ENCODE peak calls at places on chromosomes 2 and 18, in four cellular contexts. V is left ventricle myocardium inferior, D is endodermal cell, Z is heart left ventricle. F is an unnamed sample. For H3K4me1, H3K9me3 and H3K36me3, the result is how much of the 10 kb centered on the place peaks cover.

GRCh38 chr2:29259221-29259620 is 144.0 kb downstream of the CLIP4 start:
- DNase-seq in V (no peak), D (no peak), Z (no peak), F (no peak)

GRCh38 chr2:128178650-128179460 is 87.9 kb downstream of the UGGT1 start:
- DNase-seq in V (peak), D (peak), Z (peak), F (no peak)

GRCh38 chr2:69644506-69644979 is 1.0 kb upstream of the AAK1 start:
- DNase-seq in V (no peak), D (no peak), Z (no peak), F (no peak)

GRCh38 chr2:224056889-224057288 is 17.8 kb upstream of the SERPINE2 start:
- DNase-seq in V (no peak), D (no peak), Z (no peak), F (no peak)

GRCh38 chr2:220756653-220757052 is 815.5 kb downstream of the EPHA4 start:
- DNase-seq in V (no peak), D (no peak), Z (no peak), F (no peak)

GRCh38 chr2:166197446-166197845 is 69.6 kb upstream of the SCN1A start:
- DNase-seq in V (no peak), D (no peak), Z (no peak), F (no peak)

GRCh38 chr18:55996726-55997125 is 408.7 kb upstream of the TCF4 start:
- DNase-seq in V (no peak), D (no peak), Z (no peak), F (no peak)

GRCh38 chr2:23349508-23349907 is 35.5 kb upstream of the KLHL29 start:
- DNase-seq in V (no peak), D (no peak), Z (no peak), F (no peak)

GRCh38 chr2:43430489-43430888 is 165.3 kb downstream of the THADA start:
- DNase-seq in V (no peak), D (no peak), Z (no peak), F (no peak)

GRCh38 chr2:208146006-208146405 is at the start of gene CRYGB:
- DNase-seq in V (no peak), D (peak), Z (no peak), F (no peak)

GRCh38 chr18:55650363-55650870 is 62.4 kb upstream of the TCF4 start:
- DNase-seq in V (no peak), D (no peak), Z (no peak), F (no peak)

GRCh38 chr18:48319796-48320638 is 89.2 kb downstream of the ZBTB7C start:
- DNase-seq in V (no peak), D (peak), Z (no peak), F (no peak)

GRCh38 chr2:120244656-120245519 is 7.8 kb upstream of the RALB start:
- DNase-seq in V (no peak), D (peak), Z (no peak), F (no peak)

GRCh38 chr18:6054443-6054842 is 159.1 kb upstream of the TMEM200C start:
- DNase-seq in V (no peak), D (no peak), Z (no peak), F (no peak)

GRCh38 chr2:191497822-191498221 is 180.1 kb upstream of the NABP1 start:
- DNase-seq in V (no peak), D (no peak), Z (no peak), F (no peak)

GRCh38 chr18:49617846-49618245 is 56.0 kb downstream of the LIPG start:
- DNase-seq in V (no peak), D (peak), Z (no peak), F (no peak)

GRCh38 chr18:44781890-44782289 is 101.2 kb downstream of the SETBP1 start:
- DNase-seq in V (no peak), D (no peak), Z (no peak), F (no peak)

GRCh38 chr18:42719221-42719620 is 396.3 kb downstream of the RIT2 start:
- DNase-seq in V (no peak), D (no peak), Z (no peak), F (no peak)

GRCh38 chr18:8389391-8390340 is 219.6 kb upstream of the RAB12 start:
- DNase-seq in V (peak), D (peak), Z (peak), F (no peak)

GRCh38 chr2:149601141-149601796 is 13.7 kb upstream of the MMADHC start:
- DNase-seq in V (no peak), D (no peak), Z (no peak), F (no peak)

GRCh38 chr2:47735470-47735869 is 47.5 kb upstream of the MSH6 start:
- DNase-seq in V (no peak), D (no peak), Z (no peak), F (no peak)

GRCh38 chr2:200321780-200322534 is 15.5 kb downstream of the SPATS2L start:
- DNase-seq in V (no peak), D (no peak), Z (no peak), F (no peak)

DNA sequence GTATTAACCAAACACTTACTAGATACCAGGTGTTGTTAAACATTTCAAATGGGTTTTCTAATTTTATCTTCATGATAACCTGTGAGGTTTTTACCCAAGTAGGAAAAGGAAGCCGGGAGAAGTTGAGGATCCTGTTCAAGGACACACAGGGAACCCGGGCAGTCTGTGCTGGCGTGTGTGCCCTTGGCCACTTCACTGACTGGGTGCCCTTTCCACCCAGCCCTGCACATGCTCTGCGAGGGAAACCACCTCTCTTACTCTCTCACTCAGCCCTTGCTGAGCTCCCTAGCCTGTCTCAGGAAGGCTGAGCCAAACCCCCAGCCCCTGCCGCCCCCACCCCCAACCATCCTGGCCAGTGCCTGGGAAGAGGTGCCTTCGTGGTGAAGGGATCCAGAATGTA is 51.8 kb downstream of the TEX44 start:
- DNase-seq in V (peak), D (no peak), Z (no peak), F (no peak)
- H3K4me1 ChIP-seq in V (half or more), D (under half), Z (under half), F (under half)

DNA sequence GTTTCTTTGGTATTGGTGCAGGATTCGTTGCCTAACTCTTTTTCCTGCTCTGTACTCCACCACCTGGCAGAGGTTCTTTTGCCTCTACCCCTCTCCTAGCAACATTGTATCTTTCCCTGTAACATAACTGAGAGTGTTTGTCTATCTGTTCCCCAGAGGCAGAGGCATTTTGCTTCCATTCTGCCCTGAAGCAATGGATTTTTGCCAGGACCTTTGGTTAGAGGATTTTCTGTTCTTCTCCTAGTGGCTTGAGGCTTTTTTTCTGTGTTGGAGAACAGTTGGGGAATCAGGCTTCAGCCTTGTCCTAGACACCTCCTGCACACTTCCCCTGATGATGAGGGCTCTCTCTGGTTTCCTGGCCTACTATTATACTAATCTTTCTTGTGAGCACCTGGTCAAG is 68.7 kb downstream of the NCOA1 start:
- DNase-seq in V (no peak), D (no peak), Z (no peak), F (no peak)
- H3K9me3 ChIP-seq in V (under half), D (under half), Z (under half), F (under half)

GRCh38 chr2:187155472-187155871 is 292.6 kb downstream of the CALCRL start:
- DNase-seq in V (no peak), D (no peak), Z (no peak), F (no peak)

GRCh38 chr2:187148059-187148714 is 299.2 kb upstream of the ZSWIM2 start:
- DNase-seq in V (no peak), D (no peak), Z (no peak), F (no peak)

DNA sequence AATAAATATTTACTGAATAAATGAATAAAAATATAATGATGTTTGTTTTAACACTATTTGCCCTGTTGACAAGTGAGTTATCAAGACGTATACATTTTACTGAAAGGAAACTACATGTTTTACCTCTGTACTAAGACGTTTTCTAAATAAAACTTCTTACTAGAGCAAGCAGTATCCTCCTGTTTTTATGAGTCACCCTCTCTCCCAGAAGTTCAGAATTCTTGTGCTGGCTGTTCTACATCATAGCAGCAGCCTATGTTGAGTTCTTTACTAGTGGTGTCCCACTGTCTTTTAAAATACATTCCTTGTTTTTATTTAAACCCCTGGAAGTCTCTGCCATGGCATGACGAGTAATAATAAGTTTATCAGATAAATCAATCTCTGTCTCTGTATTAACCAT is 297.4 kb downstream of the CALCRL start:
- DNase-seq in V (no peak), D (no peak), Z (no peak), F (no peak)
- H3K36me3 ChIP-seq in V (under half), D (under half), Z (under half), F (under half)

DNA sequence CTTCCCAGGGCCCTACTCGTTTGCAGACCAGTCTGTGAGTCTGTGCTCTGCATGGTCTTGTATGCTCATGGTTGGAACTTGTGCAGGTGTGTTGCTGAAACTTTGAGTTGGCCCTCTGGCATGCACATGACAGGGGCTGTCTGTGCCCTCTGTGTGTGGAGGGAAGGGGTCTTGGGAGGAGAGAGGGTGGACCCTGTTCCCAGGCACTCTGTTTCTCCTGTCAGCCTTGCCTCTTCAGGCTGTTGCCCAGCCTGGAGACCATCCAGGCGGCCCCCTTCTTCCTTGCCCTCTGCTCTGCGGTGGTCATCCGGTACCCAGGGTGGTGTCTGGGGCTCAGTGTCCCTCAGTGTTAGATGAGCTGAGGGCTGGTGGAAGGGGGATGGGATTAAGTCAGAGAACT is 39.5 kb downstream of the TET3 start:
- DNase-seq in V (no peak), D (peak), Z (no peak), F (no peak)
- H3K4me1 ChIP-seq in V (under half), D (under half), Z (under half), F (under half)

DNA sequence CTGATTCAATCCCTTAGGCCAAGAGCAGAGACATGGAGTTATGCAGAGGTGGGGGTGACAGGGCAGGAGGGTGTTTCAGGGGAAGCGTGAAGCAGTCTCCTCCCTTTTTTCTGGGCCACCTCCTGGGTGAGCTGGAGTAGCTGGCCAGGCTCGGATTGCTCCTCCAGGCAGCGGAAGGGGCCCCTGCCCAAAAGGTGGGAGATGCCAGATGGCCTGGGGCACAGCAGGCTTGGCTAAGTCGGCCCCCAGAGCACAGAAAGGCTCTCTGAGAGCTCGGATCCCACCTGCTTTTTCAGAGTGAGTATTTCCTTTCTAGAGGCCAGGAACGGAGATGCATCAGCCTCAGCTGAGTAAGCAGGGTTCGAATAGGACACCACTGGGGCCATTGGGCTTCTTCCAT is 196.9 kb downstream of the ANKRD30B start:
- DNase-seq in V (no peak), D (no peak), Z (no peak), F (no peak)
- H3K9me3 ChIP-seq in V (under half), D (under half), Z (under half), F (under half)